ENCODE peak calls at places on chromosomes 12 and 14, in four cellular contexts. M, G, V and I are unnamed samples.

GRCh38 chr14:51333901-51334432 is 93.9 kb downstream of the TMX1 start:
- DNase-seq in M (no peak), G (no peak), V (no peak), I (no peak)

GRCh38 chr12:123398177-123398916 is 14.4 kb downstream of the KMT5A start:
- DNase-seq in M (no peak), G (no peak), V (no peak), I (peak)

GRCh38 chr12:102396276-102396675 is 84.1 kb downstream of the IGF1 start:
- DNase-seq in M (no peak), G (no peak), V (no peak), I (no peak)

GRCh38 chr12:125734137-125734536 is 668.9 kb downstream of the AACS start:
- DNase-seq in M (no peak), G (no peak), V (no peak), I (no peak)

GRCh38 chr14:101588286-101588975 is 27.1 kb downstream of the DIO3 start:
- DNase-seq in M (no peak), G (no peak), V (no peak), I (no peak)

GRCh38 chr12:69059465-69060457 is 126.8 kb upstream of the CPM start:
- DNase-seq in M (no peak), G (no peak), V (no peak), I (peak)

GRCh38 chr12:29427964-29428363 is 47.0 kb upstream of the ERGIC2 start:
- DNase-seq in M (peak), G (peak), V (peak), I (no peak)

GRCh38 chr12:71941174-71941573 is 2.5 kb downstream of the TPH2 start:
- DNase-seq in M (no peak), G (no peak), V (no peak), I (no peak)

GRCh38 chr12:6322352-6322751 is 11.9 kb downstream of the PLEKHG6 start:
- DNase-seq in M (no peak), G (no peak), V (no peak), I (peak)

GRCh38 chr12:45409966-45410365 is 194.1 kb downstream of the ANO6 start:
- DNase-seq in M (no peak), G (no peak), V (no peak), I (no peak)

GRCh38 chr14:38481939-38482678 is 226.2 kb upstream of the CLEC14A start:
- DNase-seq in M (no peak), G (no peak), V (no peak), I (no peak)

GRCh38 chr12:4449862-4450222 is 4.2 kb upstream of the FGF6 start:
- DNase-seq in M (no peak), G (no peak), V (no peak), I (no peak)

GRCh38 chr12:4448376-4448775 is 2.8 kb upstream of the FGF6 start:
- DNase-seq in M (no peak), G (no peak), V (no peak), I (no peak)

GRCh38 chr12:4447151-4447550 is 1.5 kb upstream of the FGF6 start:
- DNase-seq in M (no peak), G (no peak), V (no peak), I (no peak)

GRCh38 chr12:4450551-4451112 is 5.0 kb upstream of the FGF6 start:
- DNase-seq in M (no peak), G (no peak), V (no peak), I (no peak)

DNA sequence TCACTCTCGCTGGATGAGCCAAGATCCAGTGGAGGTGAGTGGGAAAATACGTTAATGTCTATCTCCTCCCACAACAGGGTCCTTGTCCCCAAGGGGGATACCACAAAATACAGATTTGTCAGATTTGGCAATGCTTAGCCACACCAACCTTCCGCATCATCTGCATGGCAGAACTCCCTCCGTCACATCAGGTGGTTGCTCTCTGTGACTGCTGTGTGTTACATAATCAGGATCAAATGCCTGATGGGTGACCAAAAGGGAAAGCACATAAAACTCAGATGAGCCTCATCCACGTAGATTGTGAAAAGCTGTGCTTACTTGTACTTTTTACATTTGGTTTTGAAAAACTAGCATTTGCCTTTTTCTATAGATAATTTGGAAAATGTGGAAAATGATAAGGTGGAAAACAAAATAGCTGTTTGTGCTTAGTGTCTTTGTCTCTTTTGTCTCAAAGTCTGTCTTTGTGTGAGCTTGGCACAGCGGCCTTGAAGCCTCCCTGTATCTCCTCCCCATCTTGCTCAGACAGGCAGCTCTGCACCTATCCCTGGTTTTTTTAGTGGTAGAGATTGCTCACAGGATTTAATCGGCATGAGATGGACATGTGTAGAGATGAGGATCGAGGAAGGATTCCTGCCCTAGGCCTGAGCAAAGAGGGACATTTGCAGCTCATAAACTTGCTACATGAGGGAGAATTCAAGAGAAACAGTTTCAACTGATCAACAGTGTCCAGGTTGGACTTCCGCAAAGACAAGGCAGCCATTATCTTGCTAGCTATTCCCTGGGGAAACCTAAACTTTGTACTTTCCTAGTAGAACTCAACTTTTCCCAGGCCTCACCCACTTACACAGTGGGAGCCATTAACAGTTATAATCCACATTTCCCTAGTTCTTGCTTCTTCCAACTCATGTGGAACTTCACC is 3.6 kb upstream of the FGF6 start:
- DNase-seq in M (no peak), G (peak), V (no peak), I (no peak)
- TF ChIP-seq MYC in M (no peak), G (no peak), V (no peak), I (no peak)

GRCh38 chr14:73239463-73240241 is 2.3 kb downstream of the PAPLN start:
- DNase-seq in M (no peak), G (no peak), V (no peak), I (peak)
- TF ChIP-seq EZH2 in M (no peak), G (no peak), V (no peak), I (peak)

GRCh38 chr14:100047600-100047999 is 17.6 kb upstream of the EVL start:
- DNase-seq in M (no peak), G (no peak), V (no peak), I (no peak)

GRCh38 chr14:100048786-100049185 is 16.4 kb upstream of the EVL start:
- DNase-seq in M (no peak), G (no peak), V (no peak), I (no peak)

GRCh38 chr14:100051103-100051502 is 14.1 kb upstream of the EVL start:
- DNase-seq in M (no peak), G (no peak), V (no peak), I (no peak)

GRCh38 chr14:100051543-100051942 is 13.7 kb upstream of the EVL start:
- DNase-seq in M (no peak), G (no peak), V (no peak), I (no peak)

GRCh38 chr14:100049220-100049619 is 16.0 kb upstream of the EVL start:
- DNase-seq in M (no peak), G (peak), V (no peak), I (peak)
- H3K4me2 ChIP-seq in M (no peak), G (no peak), V (no peak), I (no peak)

DNA sequence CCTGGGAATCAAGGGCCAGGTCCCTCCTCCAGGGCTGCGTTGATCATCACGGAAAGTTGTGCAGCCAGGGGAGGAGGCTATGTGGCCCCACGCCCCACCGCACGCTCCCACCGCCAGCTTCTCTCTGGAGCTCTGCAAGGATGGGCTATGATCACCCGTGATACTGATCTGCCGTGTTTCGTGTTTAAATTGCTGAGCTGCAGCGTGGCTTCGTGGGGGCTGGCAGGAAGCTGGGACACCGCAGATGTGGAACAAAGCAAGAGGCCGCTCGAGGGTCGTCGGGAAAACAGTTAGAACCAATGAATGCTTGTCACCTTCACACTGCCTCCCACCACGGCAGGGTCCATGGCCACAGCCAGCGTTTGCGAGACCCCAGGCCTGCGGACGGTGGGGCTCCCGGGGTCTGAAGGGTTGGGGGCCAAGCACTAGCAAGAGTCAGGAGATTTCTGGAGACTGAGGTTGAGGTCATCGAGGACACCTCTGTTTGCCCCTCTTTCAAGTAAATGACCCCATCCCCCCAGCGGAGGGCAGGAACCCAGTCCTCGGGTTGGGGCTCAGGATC is 51.7 kb upstream of the FBRSL1 start:
- DNase-seq in M (no peak), G (no peak), V (no peak), I (no peak)
- TF ChIP-seq MYC in M (no peak), G (no peak), V (no peak), I (no peak)